ENCODE peak calls at places on chromosome 19, in eight cellular contexts. D is left ventricle myocardium inferior; G is heart left ventricle; L is tibial nerve; T is CD8-positive, alpha-beta memory T cell; V is CD8-positive, alpha-beta T cell; F is adipocyte; C is transverse colon. B is an unnamed sample.

GRCh38 chr19:30479231-30479630 is 107.0 kb downstream of the ZNF536 start:
- DNase-seq in D (no peak), V (no peak), T (no peak), F (no peak), C (peak; percentile 8), G (peak; percentile 34), L (no peak), B (no peak)

GRCh38 chr19:39409886-39410619 is 2.4 kb upstream of the PLEKHG2 start:
- DNase-seq in D (peak; percentile 87), T (peak; percentile 77), V (peak; percentile 85), F (peak; percentile 88), L (peak; percentile 75), G (peak; percentile 88), C (peak; percentile 85), B (peak; percentile 54)

GRCh38 chr19:55300821-55301458 is 17.1 kb downstream of the BRSK1 start:
- DNase-seq in D (no peak), V (no peak), F (no peak), G (no peak), T (no peak), L (no peak), C (no peak), B (no peak)

GRCh38 chr19:4802711-4803110 is 11.2 kb downstream of the FEM1A start:
- DNase-seq in F (no peak), L (no peak), C (no peak), D (peak; percentile 70), V (no peak), T (no peak), G (peak; percentile 87), B (no peak)

GRCh38 chr19:6117534-6117933 is 7.2 kb upstream of the RFX2 start:
- DNase-seq in G (no peak), F (no peak), T (no peak), L (no peak), V (no peak), C (no peak), D (no peak), B (no peak)

GRCh38 chr19:2711937-2712205 is 9.3 kb downstream of the DIRAS1 start:
- DNase-seq in L (no peak), V (no peak), T (no peak), F (no peak), C (no peak), G (no peak), D (no peak), B (no peak)

GRCh38 chr19:36136975-36137686 is 2.7 kb upstream of the CAPNS1 start:
- DNase-seq in C (peak; percentile 80), V (no peak), T (no peak), D (peak; percentile 40), G (peak; percentile 81), L (no peak), F (peak; percentile 83), B (peak; percentile 14)

GRCh38 chr19:39829702-39830275 is 4.2 kb downstream of the DYRK1B start:
- DNase-seq in G (no peak), V (no peak), T (no peak), C (no peak), D (no peak), L (no peak), F (no peak), B (no peak)

GRCh38 chr19:49133621-49134454 is 14.5 kb downstream of the PPFIA3 start:
- DNase-seq in V (peak; percentile 56), F (peak; percentile 63), D (peak; percentile 71), G (peak; percentile 77), L (no peak), T (peak; percentile 52), C (peak; percentile 85), B (no peak)

GRCh38 chr19:34089566-34089965 is 82.7 kb upstream of the LSM14A start:
- DNase-seq in L (no peak), T (no peak), D (no peak), V (no peak), C (no peak), G (no peak), F (no peak), B (no peak)

GRCh38 chr19:42255766-42256750 is 1.1 kb upstream of the ERF start:
- DNase-seq in G (peak; percentile 76), C (no peak), L (no peak), D (peak; percentile 69), T (no peak), F (peak; percentile 75), V (no peak), B (peak; percentile 74)

GRCh38 chr19:32222594-32222993 is 122.8 kb upstream of the ZNF507 start:
- DNase-seq in V (no peak), F (no peak), C (no peak), L (no peak), T (no peak), D (no peak), G (no peak), B (no peak)

GRCh38 chr19:55486971-55487883 is 1.0 kb upstream of the SSC5D start:
- DNase-seq in T (no peak), F (peak; percentile 87), L (peak; percentile 57), V (no peak), C (peak; percentile 60), D (peak; percentile 66), G (peak; percentile 84), B (peak; percentile 42)

GRCh38 chr19:48624791-48625723 is 5.8 kb downstream of the SPHK2 start:
- DNase-seq in C (peak; percentile 79), V (no peak), L (no peak), T (no peak), F (no peak), D (no peak), G (no peak), B (no peak)

GRCh38 chr19:13835791-13836723 is 40.8 kb downstream of the ZSWIM4 start:
- DNase-seq in F (no peak), C (no peak), G (peak; percentile 71), D (peak; percentile 62), L (no peak), V (peak; percentile 25), T (peak; percentile 24), B (no peak)

GRCh38 chr19:15025237-15025636 is 24.0 kb upstream of the CASP14 start:
- DNase-seq in V (no peak), C (no peak), D (no peak), F (no peak), L (no peak), T (no peak), G (no peak), B (no peak)
- H3K9me3 ChIP-seq in V (no peaks in the 10 kb centered on the region), C (no peaks in the 10 kb centered on the region), D (no peaks in the 10 kb centered on the region), F (no peaks in the 10 kb centered on the region), L (no peaks in the 10 kb centered on the region), T (no peaks in the 10 kb centered on the region), G (no peaks in the 10 kb centered on the region), B (no peaks in the 10 kb centered on the region)

GRCh38 chr19:1513492-1514294 is 874 bp upstream of the ADAMTSL5 start:
- DNase-seq in L (no peak), D (peak; percentile 42), F (peak; percentile 84), T (peak; percentile 54), C (peak; percentile 69), G (peak; percentile 56), V (peak; percentile 76), B (peak; percentile 48)

GRCh38 chr19:1512671-1513491 is at the start of gene ADAMTSL5:
- DNase-seq in T (peak; percentile 52), F (peak; percentile 88), D (peak; percentile 69), G (peak; percentile 78), L (no peak), V (peak; percentile 61), C (peak; percentile 84), B (peak; percentile 53)

GRCh38 chr19:1514295-1514661 is 1.5 kb upstream of the ADAMTSL5 start:
- DNase-seq in V (no peak), T (no peak), D (no peak), L (no peak), F (no peak), G (no peak), C (no peak), B (no peak)

GRCh38 chr19:1516395-1516753 is 3.6 kb upstream of the ADAMTSL5 start:
- DNase-seq in C (no peak), F (no peak), D (no peak), G (no peak), L (no peak), T (no peak), V (no peak), B (no peak)

DNA sequence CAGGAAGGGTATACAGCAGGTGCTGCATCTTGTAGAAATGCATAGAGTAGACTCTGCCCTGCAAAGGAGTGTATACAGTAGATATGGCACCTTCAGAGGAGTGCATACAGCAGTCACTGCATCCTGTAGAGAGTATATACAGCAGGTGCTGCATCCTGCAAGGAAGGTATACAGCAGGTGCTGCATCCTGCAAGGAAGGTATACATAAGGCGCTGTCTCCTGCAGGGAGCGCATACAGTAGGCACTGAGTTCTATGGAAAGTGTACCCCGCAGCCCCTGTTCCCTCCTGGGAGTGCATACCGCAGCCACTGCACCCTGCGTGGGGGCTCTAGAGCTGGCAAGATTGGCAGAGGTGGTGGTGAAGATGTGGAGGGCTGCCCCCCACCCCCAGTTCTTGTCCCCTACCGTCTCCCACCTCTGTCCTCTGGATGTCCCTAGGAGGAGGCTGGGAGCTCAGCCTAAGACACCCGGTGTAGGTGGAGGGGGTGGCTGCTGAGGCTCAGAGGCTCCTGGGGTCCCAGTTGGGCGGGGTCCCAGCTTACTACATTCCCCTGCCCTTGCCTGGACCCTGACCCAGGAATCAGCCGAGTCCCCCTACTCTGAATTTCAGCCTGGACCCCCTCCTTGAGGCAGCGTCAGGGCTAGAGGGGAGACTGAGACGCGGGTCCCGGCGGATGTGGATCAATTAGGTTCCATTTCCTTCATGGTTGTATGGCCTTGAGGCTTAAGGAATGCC is 2.3 kb upstream of the ADAMTSL5 start:
- DNase-seq in L (no peak), F (no peak), V (no peak), C (no peak), G (no peak), D (no peak), T (no peak), B (no peak)
- H3K9me3 ChIP-seq in L (no peaks in the 10 kb centered on the region), F (peaks cover 3% of the 10 kb centered on the region), V (no peaks in the 10 kb centered on the region), C (no peaks in the 10 kb centered on the region), G (no peaks in the 10 kb centered on the region), D (no peaks in the 10 kb centered on the region), T (no peaks in the 10 kb centered on the region), B (peaks cover 2% of the 10 kb centered on the region)

GRCh38 chr19:51946602-51947001 is 19.3 kb downstream of the ZNF613 start:
- DNase-seq in D (no peak), T (no peak), G (no peak), V (no peak), C (no peak), L (no peak), F (no peak), B (no peak)

GRCh38 chr19:51944798-51945552 is 17.7 kb downstream of the ZNF613 start:
- DNase-seq in L (no peak), T (no peak), D (no peak), C (no peak), G (no peak), F (no peak), V (no peak), B (no peak)

GRCh38 chr19:51948979-51949378 is 21.7 kb downstream of the ZNF613 start:
- DNase-seq in T (no peak), V (no peak), G (peak; percentile 55), F (peak; percentile 40), D (peak; percentile 20), L (no peak), C (no peak), B (no peak)
- H3K9me3 ChIP-seq in T (peaks cover 64% of the 10 kb centered on the region), V (peaks cover 64% of the 10 kb centered on the region), G (peaks cover 43% of the 10 kb centered on the region), F (peaks cover 80% of the 10 kb centered on the region), D (peaks cover 87% of the 10 kb centered on the region), L (peaks cover 9% of the 10 kb centered on the region), C (peaks cover 76% of the 10 kb centered on the region), B (peaks cover 14% of the 10 kb centered on the region)

DNA sequence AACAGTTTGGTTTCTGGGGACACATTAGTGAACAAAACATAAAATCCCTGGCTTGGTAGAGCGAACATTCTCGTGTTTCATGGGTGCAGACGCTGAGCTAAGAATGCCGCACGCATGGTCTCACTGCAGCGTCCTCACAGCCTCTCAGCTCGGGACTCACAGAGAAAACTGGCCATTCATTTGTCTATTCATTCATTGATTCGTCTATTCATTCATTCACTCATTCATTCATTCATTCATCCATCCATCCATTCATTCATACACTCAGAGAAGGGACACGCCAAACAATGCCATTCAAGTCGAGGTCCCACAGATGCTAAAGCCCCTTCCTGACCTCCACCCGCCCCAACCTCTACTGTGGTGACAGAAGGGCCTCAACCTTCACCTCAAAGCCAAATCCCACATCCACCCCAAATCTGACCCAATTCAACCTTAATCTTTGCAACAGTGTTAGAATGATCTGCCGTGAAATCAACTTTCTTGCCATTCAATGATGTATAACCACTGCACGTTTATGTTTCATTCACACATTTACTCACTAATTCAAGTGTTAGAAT is 35.1 kb upstream of the OLFM2 start:
- DNase-seq in C (no peak), D (no peak), F (no peak), L (no peak), G (no peak), T (no peak), V (no peak), B (no peak)
- H3K9me3 ChIP-seq in C (no peaks in the 10 kb centered on the region), D (no peaks in the 10 kb centered on the region), F (no peaks in the 10 kb centered on the region), L (no peaks in the 10 kb centered on the region), G (no peaks in the 10 kb centered on the region), T (no peaks in the 10 kb centered on the region), V (no peaks in the 10 kb centered on the region), B (no peaks in the 10 kb centered on the region)